ENCODE peak calls at places on chromosomes 7 and 10, in nine cellular contexts. L is fibroblast of lung; X is CD8-positive, alpha-beta T cell; C is small intestine; E is uterus; Z is coronary artery; H is adrenal gland; K is tibial artery; U is effector memory CD4-positive, alpha-beta T cell. R is an unnamed sample.

GRCh38 chr10:13987472-13987871 is 343.3 kb downstream of the FRMD4A start:
- DNase-seq in Z (peak; percentile 38), H (no peak), X (no peak), K (no peak), U (no peak), L (peak; percentile 88), C (peak; percentile 13), E (no peak), R (no peak)

GRCh38 chr10:69392481-69393000 is 24.2 kb downstream of the TACR2 start:
- DNase-seq in U (peak; percentile 66), H (peak; percentile 77), C (peak; percentile 82), L (peak; percentile 59), K (peak; percentile 92), X (peak; percentile 73), Z (peak; percentile 91), E (peak; percentile 85), R (peak; percentile 90)

GRCh38 chr7:74044366-74045350 is 16.7 kb downstream of the ELN start:
- DNase-seq in E (no peak), H (no peak), U (no peak), L (no peak), K (no peak), X (no peak), Z (no peak), C (no peak), R (no peak)

GRCh38 chr7:135645296-135645904 is 16.9 kb upstream of the STMP1 start:
- DNase-seq in E (no peak), C (peak; percentile 47), X (no peak), L (peak; percentile 32), H (no peak), Z (no peak), K (no peak), U (no peak), R (peak; percentile 63)

GRCh38 chr7:92135490-92135889 is 1.2 kb upstream of the CYP51A1 start:
- DNase-seq in H (no peak), L (peak; percentile 10), K (no peak), Z (no peak), E (no peak), C (peak; percentile 76), U (no peak), X (no peak), R (no peak)

GRCh38 chr10:96637709-96638108 is 50.9 kb upstream of the TM9SF3 start:
- DNase-seq in C (peak; percentile 93), L (no peak), U (no peak), H (no peak), Z (no peak), K (no peak), E (no peak), X (no peak), R (no peak)

GRCh38 chr7:158053516-158053915 is 534.1 kb downstream of the PTPRN2 start:
- DNase-seq in K (no peak), Z (no peak), C (no peak), E (no peak), L (no peak), U (no peak), X (no peak), H (no peak), R (no peak)

GRCh38 chr10:6044651-6045599 is 17.2 kb downstream of the IL2RA start:
- DNase-seq in K (no peak), L (no peak), Z (no peak), H (no peak), E (no peak), X (no peak), C (no peak), U (no peak), R (no peak)

GRCh38 chr7:7699970-7700369 is 18.4 kb downstream of the RPA3 start:
- DNase-seq in C (no peak), X (no peak), H (no peak), K (no peak), L (no peak), U (no peak), E (no peak), Z (no peak), R (no peak)

GRCh38 chr10:6416892-6417512 is 163.1 kb downstream of the PRKCQ start:
- DNase-seq in K (no peak), U (no peak), H (no peak), L (peak; percentile 44), X (no peak), Z (no peak), E (no peak), C (peak; percentile 45), R (peak; percentile 68)

GRCh38 chr7:8714791-8715190 is 281.4 kb downstream of the NXPH1 start:
- DNase-seq in U (no peak), C (no peak), L (no peak), K (no peak), E (no peak), H (peak; percentile 71), Z (no peak), X (no peak), R (no peak)

GRCh38 chr7:92025260-92025659 is 84.6 kb downstream of the AKAP9 start:
- DNase-seq in E (no peak), C (no peak), U (no peak), L (peak; percentile 90), Z (no peak), K (no peak), H (no peak), X (no peak), R (no peak)

GRCh38 chr10:68082815-68083395 is 7.8 kb upstream of the HERC4 start:
- DNase-seq in H (no peak), X (no peak), K (no peak), Z (no peak), L (peak; percentile 41), C (peak; percentile 27), E (no peak), U (no peak), R (peak; percentile 56)

GRCh38 chr10:75261813-75262725 is 26.3 kb upstream of the COMTD1 start:
- DNase-seq in Z (no peak), K (no peak), X (no peak), H (no peak), U (no peak), E (peak; percentile 27), L (no peak), C (peak; percentile 46), R (no peak)

GRCh38 chr7:37674534-37674933 is 9.0 kb upstream of the GPR141 start:
- DNase-seq in H (no peak), U (no peak), C (no peak), E (no peak), X (no peak), K (no peak), L (no peak), Z (no peak), R (no peak)

GRCh38 chr10:420154-421121 is 269.0 kb downstream of the DIP2C start:
- DNase-seq in Z (peak; percentile 82), C (no peak), K (peak; percentile 84), X (no peak), U (no peak), L (peak; percentile 44), E (no peak), H (peak; percentile 84), R (no peak)

DNA sequence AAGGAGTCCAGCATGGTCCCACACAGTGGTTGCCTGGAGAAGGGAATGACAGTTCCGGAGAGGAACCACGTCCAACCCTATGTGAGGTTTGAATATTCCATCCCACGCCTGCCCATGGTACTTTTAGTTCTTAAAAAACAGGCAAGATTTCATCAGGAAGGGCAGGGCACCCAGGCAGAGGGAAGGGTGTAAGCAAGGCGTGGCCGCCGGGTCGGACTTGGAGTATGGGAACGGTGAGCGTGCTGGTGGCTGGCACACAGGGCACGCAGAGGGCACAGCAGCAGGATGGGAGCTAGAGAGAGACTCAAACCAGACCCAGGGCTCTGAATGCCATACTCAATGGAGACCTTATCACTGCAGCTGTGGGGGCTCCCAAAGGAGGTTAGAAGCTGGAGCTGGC is 34.3 kb downstream of the FAM53B start:
- DNase-seq in H (no peak), L (no peak), Z (no peak), C (peak; percentile 90), X (no peak), K (peak; percentile 76), E (no peak), U (no peak), R (no peak)
- H3K27ac ChIP-seq in H (peak overlapping the region; percentile 95), L (no peak overlapping the region), Z (peak overlapping the region; percentile 71), C (peak overlapping the region; percentile 56), X (no peak overlapping the region), K (peak overlapping the region; percentile 25), E (peak overlapping the region; percentile 92), U (peak overlapping the region; percentile 27), R (no peak overlapping the region)

GRCh38 chr10:52217531-52217930 is 96.5 kb upstream of the DKK1 start:
- DNase-seq in U (no peak), H (no peak), Z (no peak), X (no peak), E (no peak), C (no peak), K (no peak), L (no peak), R (no peak)

GRCh38 chr10:52215745-52216361 is 98.2 kb upstream of the DKK1 start:
- DNase-seq in C (peak; percentile 74), X (peak; percentile 6), K (no peak), H (peak; percentile 31), E (no peak), L (peak; percentile 52), Z (no peak), U (no peak), R (peak; percentile 81)

GRCh38 chr10:52213511-52213831 is 100.6 kb upstream of the DKK1 start:
- DNase-seq in H (no peak), L (peak; percentile 37), Z (no peak), K (no peak), U (no peak), E (no peak), X (no peak), C (peak; percentile 53), R (peak; percentile 67)

GRCh38 chr10:52212802-52213510 is 101.1 kb upstream of the DKK1 start:
- DNase-seq in E (no peak), U (no peak), Z (no peak), C (peak; percentile 65), H (no peak), K (no peak), X (no peak), L (no peak), R (no peak)

GRCh38 chr10:52216852-52217251 is 97.2 kb upstream of the DKK1 start:
- DNase-seq in U (no peak), K (no peak), L (peak; percentile 51), H (no peak), Z (no peak), E (no peak), X (no peak), C (peak; percentile 45), R (no peak)
- H3K4me3 ChIP-seq in U (no peak overlapping the region), K (no peak overlapping the region), L (no peak overlapping the region), H (no peak overlapping the region), Z (no peak overlapping the region), E (no peak overlapping the region), X (no peak overlapping the region), C (no peak overlapping the region), R (no peak overlapping the region)

GRCh38 chr10:119405505-119405807 is 137.1 kb downstream of the RGS10 start:
- DNase-seq in K (no peak), X (no peak), E (no peak), H (no peak), L (no peak), U (no peak), C (no peak), Z (no peak), R (no peak)
- H3K27ac ChIP-seq in K (no peak overlapping the region), X (no peak overlapping the region), E (peak overlapping the region; percentile 58), H (no peak overlapping the region), L (no peak overlapping the region), U (no peak overlapping the region), C (no peak overlapping the region), Z (peak overlapping the region; percentile 70), R (no peak overlapping the region)

DNA sequence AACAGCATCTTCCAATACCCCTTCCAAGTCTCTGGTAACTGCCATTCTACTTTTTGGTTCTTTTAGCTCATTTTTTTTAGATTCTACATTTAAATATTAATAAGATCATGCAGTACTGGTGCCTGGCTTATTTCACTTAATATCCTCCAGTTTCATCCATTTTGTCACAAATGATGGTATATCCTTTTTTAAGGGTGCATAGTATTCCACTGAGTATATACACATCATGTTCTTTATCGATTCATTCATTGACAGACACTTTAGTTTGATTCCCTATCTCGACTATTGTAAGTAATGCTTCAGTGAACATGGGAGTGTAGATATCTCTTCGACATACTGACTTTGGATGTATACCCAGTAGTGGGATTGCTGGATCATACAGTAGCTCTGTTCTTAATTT is 89.7 kb downstream of the CCDC3 start:
- DNase-seq in C (no peak), U (no peak), H (no peak), Z (no peak), L (no peak), E (no peak), K (no peak), X (no peak), R (no peak)
- H3K4me3 ChIP-seq in C (no peak overlapping the region), U (no peak overlapping the region), H (no peak overlapping the region), Z (no peak overlapping the region), L (no peak overlapping the region), E (no peak overlapping the region), K (no peak overlapping the region), X (no peak overlapping the region), R (no peak overlapping the region)

R was measured in cardiac muscle cell.